ENCODE peak calls at places on chromosomes 12 and 14, in five cellular contexts. One of them, this sample, is unnamed.

GRCh38 chr12:111276189-111276588 is 92.7 kb downstream of the PHETA1 start:
- DNase-seq in stimulated activated CD4-positive, alpha-beta T cell treated with anti-CD3 and anti-CD28 coated beads, TNF-alpha, amount 100 ng/mL, for 1 hour: no peak
- DNase-seq in stimulated activated CD8-positive, alpha-beta memory T cell treated with anti-CD3 and anti-CD28 coated beads, Interleukin-2, amount 100 ng/mL, for 48 hours: no peak
- DNase-seq in ELR: peak
- DNase-seq in astrocyte of the spinal cord: no peak
- DNase-seq in this sample: no peak

GRCh38 chr12:104057771-104058197 is 6.5 kb upstream of the HCFC2 start:
- DNase-seq in stimulated activated CD4-positive, alpha-beta T cell treated with anti-CD3 and anti-CD28 coated beads, TNF-alpha, amount 100 ng/mL, for 1 hour: no peak
- DNase-seq in stimulated activated CD8-positive, alpha-beta memory T cell treated with anti-CD3 and anti-CD28 coated beads, Interleukin-2, amount 100 ng/mL, for 48 hours: no peak
- DNase-seq in ELR: peak
- DNase-seq in astrocyte of the spinal cord: peak
- DNase-seq in this sample: no peak

GRCh38 chr12:107528731-107529365 is 156.8 kb upstream of the PWP1 start:
- DNase-seq in stimulated activated CD4-positive, alpha-beta T cell treated with anti-CD3 and anti-CD28 coated beads, TNF-alpha, amount 100 ng/mL, for 1 hour: no peak
- DNase-seq in stimulated activated CD8-positive, alpha-beta memory T cell treated with anti-CD3 and anti-CD28 coated beads, Interleukin-2, amount 100 ng/mL, for 48 hours: no peak
- DNase-seq in ELR: no peak
- DNase-seq in astrocyte of the spinal cord: no peak
- DNase-seq in this sample: no peak

GRCh38 chr14:37844614-37845013 is 249.2 kb downstream of the TTC6 start:
- DNase-seq in stimulated activated CD4-positive, alpha-beta T cell treated with anti-CD3 and anti-CD28 coated beads, TNF-alpha, amount 100 ng/mL, for 1 hour: no peak
- DNase-seq in stimulated activated CD8-positive, alpha-beta memory T cell treated with anti-CD3 and anti-CD28 coated beads, Interleukin-2, amount 100 ng/mL, for 48 hours: no peak
- DNase-seq in ELR: no peak
- DNase-seq in astrocyte of the spinal cord: no peak
- DNase-seq in this sample: no peak

GRCh38 chr12:84136862-84137367 is 775.7 kb downstream of the SLC6A15 start:
- DNase-seq in stimulated activated CD4-positive, alpha-beta T cell treated with anti-CD3 and anti-CD28 coated beads, TNF-alpha, amount 100 ng/mL, for 1 hour: no peak
- DNase-seq in stimulated activated CD8-positive, alpha-beta memory T cell treated with anti-CD3 and anti-CD28 coated beads, Interleukin-2, amount 100 ng/mL, for 48 hours: no peak
- DNase-seq in ELR: peak
- DNase-seq in astrocyte of the spinal cord: peak
- DNase-seq in this sample: peak

GRCh38 chr12:89256060-89256459 is 96.2 kb downstream of the DUSP6 start:
- DNase-seq in stimulated activated CD4-positive, alpha-beta T cell treated with anti-CD3 and anti-CD28 coated beads, TNF-alpha, amount 100 ng/mL, for 1 hour: no peak
- DNase-seq in stimulated activated CD8-positive, alpha-beta memory T cell treated with anti-CD3 and anti-CD28 coated beads, Interleukin-2, amount 100 ng/mL, for 48 hours: no peak
- DNase-seq in ELR: no peak
- DNase-seq in astrocyte of the spinal cord: no peak
- DNase-seq in this sample: no peak

GRCh38 chr12:51694146-51694545 is 103.1 kb downstream of the SCN8A start:
- DNase-seq in stimulated activated CD4-positive, alpha-beta T cell treated with anti-CD3 and anti-CD28 coated beads, TNF-alpha, amount 100 ng/mL, for 1 hour: no peak
- DNase-seq in stimulated activated CD8-positive, alpha-beta memory T cell treated with anti-CD3 and anti-CD28 coated beads, Interleukin-2, amount 100 ng/mL, for 48 hours: no peak
- DNase-seq in ELR: no peak
- DNase-seq in astrocyte of the spinal cord: no peak
- DNase-seq in this sample: no peak

GRCh38 chr12:27319394-27319793 is 13.2 kb upstream of the BMAL2 start:
- DNase-seq in stimulated activated CD4-positive, alpha-beta T cell treated with anti-CD3 and anti-CD28 coated beads, TNF-alpha, amount 100 ng/mL, for 1 hour: no peak
- DNase-seq in stimulated activated CD8-positive, alpha-beta memory T cell treated with anti-CD3 and anti-CD28 coated beads, Interleukin-2, amount 100 ng/mL, for 48 hours: no peak
- DNase-seq in ELR: peak
- DNase-seq in astrocyte of the spinal cord: peak
- DNase-seq in this sample: peak

GRCh38 chr12:58933068-58933681 is 12.9 kb upstream of the LRIG3 start:
- DNase-seq in stimulated activated CD4-positive, alpha-beta T cell treated with anti-CD3 and anti-CD28 coated beads, TNF-alpha, amount 100 ng/mL, for 1 hour: no peak
- DNase-seq in stimulated activated CD8-positive, alpha-beta memory T cell treated with anti-CD3 and anti-CD28 coated beads, Interleukin-2, amount 100 ng/mL, for 48 hours: no peak
- DNase-seq in ELR: no peak
- DNase-seq in astrocyte of the spinal cord: peak
- DNase-seq in this sample: no peak

GRCh38 chr12:49872781-49873181 is 29.9 kb upstream of the BCDIN3D start:
- DNase-seq in stimulated activated CD4-positive, alpha-beta T cell treated with anti-CD3 and anti-CD28 coated beads, TNF-alpha, amount 100 ng/mL, for 1 hour: no peak
- DNase-seq in stimulated activated CD8-positive, alpha-beta memory T cell treated with anti-CD3 and anti-CD28 coated beads, Interleukin-2, amount 100 ng/mL, for 48 hours: no peak
- DNase-seq in ELR: no peak
- DNase-seq in astrocyte of the spinal cord: no peak
- DNase-seq in this sample: peak

GRCh38 chr12:84912191-84913142 is at the start of gene SLC6A15:
- DNase-seq in stimulated activated CD4-positive, alpha-beta T cell treated with anti-CD3 and anti-CD28 coated beads, TNF-alpha, amount 100 ng/mL, for 1 hour: no peak
- DNase-seq in stimulated activated CD8-positive, alpha-beta memory T cell treated with anti-CD3 and anti-CD28 coated beads, Interleukin-2, amount 100 ng/mL, for 48 hours: no peak
- DNase-seq in ELR: peak
- DNase-seq in astrocyte of the spinal cord: peak
- DNase-seq in this sample: peak

GRCh38 chr14:96245710-96246534 is 10.1 kb upstream of the BDKRB1 start:
- DNase-seq in stimulated activated CD4-positive, alpha-beta T cell treated with anti-CD3 and anti-CD28 coated beads, TNF-alpha, amount 100 ng/mL, for 1 hour: no peak
- DNase-seq in stimulated activated CD8-positive, alpha-beta memory T cell treated with anti-CD3 and anti-CD28 coated beads, Interleukin-2, amount 100 ng/mL, for 48 hours: no peak
- DNase-seq in ELR: peak
- DNase-seq in astrocyte of the spinal cord: no peak
- DNase-seq in this sample: no peak

GRCh38 chr12:49501895-49502294 is 36.9 kb upstream of the KCNH3 start:
- DNase-seq in stimulated activated CD4-positive, alpha-beta T cell treated with anti-CD3 and anti-CD28 coated beads, TNF-alpha, amount 100 ng/mL, for 1 hour: no peak
- DNase-seq in stimulated activated CD8-positive, alpha-beta memory T cell treated with anti-CD3 and anti-CD28 coated beads, Interleukin-2, amount 100 ng/mL, for 48 hours: no peak
- DNase-seq in ELR: no peak
- DNase-seq in astrocyte of the spinal cord: no peak
- DNase-seq in this sample: no peak

GRCh38 chr12:129028824-129029223 is 175.5 kb downstream of the GLT1D1 start:
- DNase-seq in stimulated activated CD4-positive, alpha-beta T cell treated with anti-CD3 and anti-CD28 coated beads, TNF-alpha, amount 100 ng/mL, for 1 hour: no peak
- DNase-seq in stimulated activated CD8-positive, alpha-beta memory T cell treated with anti-CD3 and anti-CD28 coated beads, Interleukin-2, amount 100 ng/mL, for 48 hours: no peak
- DNase-seq in ELR: no peak
- DNase-seq in astrocyte of the spinal cord: no peak
- DNase-seq in this sample: no peak

GRCh38 chr12:102522768-102523167 is 42.4 kb upstream of the IGF1 start:
- DNase-seq in stimulated activated CD4-positive, alpha-beta T cell treated with anti-CD3 and anti-CD28 coated beads, TNF-alpha, amount 100 ng/mL, for 1 hour: no peak
- DNase-seq in stimulated activated CD8-positive, alpha-beta memory T cell treated with anti-CD3 and anti-CD28 coated beads, Interleukin-2, amount 100 ng/mL, for 48 hours: no peak
- DNase-seq in ELR: no peak
- DNase-seq in astrocyte of the spinal cord: no peak
- DNase-seq in this sample: no peak

GRCh38 chr14:106872619-106873446 is 1346.5 kb downstream of the TMEM121 start:
- DNase-seq in stimulated activated CD4-positive, alpha-beta T cell treated with anti-CD3 and anti-CD28 coated beads, TNF-alpha, amount 100 ng/mL, for 1 hour: peak
- DNase-seq in stimulated activated CD8-positive, alpha-beta memory T cell treated with anti-CD3 and anti-CD28 coated beads, Interleukin-2, amount 100 ng/mL, for 48 hours: peak
- DNase-seq in ELR: peak
- DNase-seq in astrocyte of the spinal cord: no peak
- DNase-seq in this sample: no peak

GRCh38 chr14:100540926-100541620 is 46.1 kb downstream of the BEGAIN start:
- DNase-seq in stimulated activated CD4-positive, alpha-beta T cell treated with anti-CD3 and anti-CD28 coated beads, TNF-alpha, amount 100 ng/mL, for 1 hour: no peak
- DNase-seq in stimulated activated CD8-positive, alpha-beta memory T cell treated with anti-CD3 and anti-CD28 coated beads, Interleukin-2, amount 100 ng/mL, for 48 hours: no peak
- DNase-seq in ELR: no peak
- DNase-seq in astrocyte of the spinal cord: no peak
- DNase-seq in this sample: no peak

GRCh38 chr12:9864913-9865675 is 4.1 kb downstream of the CLEC2B start:
- DNase-seq in stimulated activated CD4-positive, alpha-beta T cell treated with anti-CD3 and anti-CD28 coated beads, TNF-alpha, amount 100 ng/mL, for 1 hour: no peak
- DNase-seq in stimulated activated CD8-positive, alpha-beta memory T cell treated with anti-CD3 and anti-CD28 coated beads, Interleukin-2, amount 100 ng/mL, for 48 hours: no peak
- DNase-seq in ELR: no peak
- DNase-seq in astrocyte of the spinal cord: no peak
- DNase-seq in this sample: no peak

GRCh38 chr12:66189476-66189823 is 436 bp downstream of the IRAK3 start:
- DNase-seq in stimulated activated CD4-positive, alpha-beta T cell treated with anti-CD3 and anti-CD28 coated beads, TNF-alpha, amount 100 ng/mL, for 1 hour: no peak
- DNase-seq in stimulated activated CD8-positive, alpha-beta memory T cell treated with anti-CD3 and anti-CD28 coated beads, Interleukin-2, amount 100 ng/mL, for 48 hours: no peak
- DNase-seq in ELR: no peak
- DNase-seq in astrocyte of the spinal cord: no peak
- DNase-seq in this sample: no peak

GRCh38 chr12:916240-916639 is 33.3 kb downstream of the RAD52 start:
- DNase-seq in stimulated activated CD4-positive, alpha-beta T cell treated with anti-CD3 and anti-CD28 coated beads, TNF-alpha, amount 100 ng/mL, for 1 hour: no peak
- DNase-seq in stimulated activated CD8-positive, alpha-beta memory T cell treated with anti-CD3 and anti-CD28 coated beads, Interleukin-2, amount 100 ng/mL, for 48 hours: no peak
- DNase-seq in ELR: no peak
- DNase-seq in astrocyte of the spinal cord: no peak
- DNase-seq in this sample: no peak

GRCh38 chr14:39107624-39108023 is 4.6 kb upstream of the SEC23A start:
- DNase-seq in stimulated activated CD4-positive, alpha-beta T cell treated with anti-CD3 and anti-CD28 coated beads, TNF-alpha, amount 100 ng/mL, for 1 hour: no peak
- DNase-seq in stimulated activated CD8-positive, alpha-beta memory T cell treated with anti-CD3 and anti-CD28 coated beads, Interleukin-2, amount 100 ng/mL, for 48 hours: no peak
- DNase-seq in ELR: peak
- DNase-seq in astrocyte of the spinal cord: peak
- DNase-seq in this sample: peak

GRCh38 chr12:3129301-3130052 is 52.3 kb downstream of the TSPAN9 start:
- DNase-seq in stimulated activated CD4-positive, alpha-beta T cell treated with anti-CD3 and anti-CD28 coated beads, TNF-alpha, amount 100 ng/mL, for 1 hour: no peak
- DNase-seq in stimulated activated CD8-positive, alpha-beta memory T cell treated with anti-CD3 and anti-CD28 coated beads, Interleukin-2, amount 100 ng/mL, for 48 hours: no peak
- DNase-seq in ELR: peak
- DNase-seq in astrocyte of the spinal cord: peak
- DNase-seq in this sample: peak

GRCh38 chr12:53097564-53098353 is at the start of gene IGFBP6:
- DNase-seq in stimulated activated CD4-positive, alpha-beta T cell treated with anti-CD3 and anti-CD28 coated beads, TNF-alpha, amount 100 ng/mL, for 1 hour: no peak
- DNase-seq in stimulated activated CD8-positive, alpha-beta memory T cell treated with anti-CD3 and anti-CD28 coated beads, Interleukin-2, amount 100 ng/mL, for 48 hours: peak
- DNase-seq in ELR: peak
- DNase-seq in astrocyte of the spinal cord: peak
- DNase-seq in this sample: peak

GRCh38 chr12:74539765-74540526 is 2.3 kb downstream of the ATXN7L3B start:
- DNase-seq in stimulated activated CD4-positive, alpha-beta T cell treated with anti-CD3 and anti-CD28 coated beads, TNF-alpha, amount 100 ng/mL, for 1 hour: no peak
- DNase-seq in stimulated activated CD8-positive, alpha-beta memory T cell treated with anti-CD3 and anti-CD28 coated beads, Interleukin-2, amount 100 ng/mL, for 48 hours: no peak
- DNase-seq in ELR: no peak
- DNase-seq in astrocyte of the spinal cord: no peak
- DNase-seq in this sample: no peak

GRCh38 chr14:36054353-36055051 is 122.0 kb downstream of the PTCSC3 start:
- DNase-seq in stimulated activated CD4-positive, alpha-beta T cell treated with anti-CD3 and anti-CD28 coated beads, TNF-alpha, amount 100 ng/mL, for 1 hour: no peak
- DNase-seq in stimulated activated CD8-positive, alpha-beta memory T cell treated with anti-CD3 and anti-CD28 coated beads, Interleukin-2, amount 100 ng/mL, for 48 hours: no peak
- DNase-seq in ELR: no peak
- DNase-seq in astrocyte of the spinal cord: no peak
- DNase-seq in this sample: no peak

GRCh38 chr14:71103662-71104484 is 196.6 kb downstream of the PCNX1 start:
- DNase-seq in stimulated activated CD4-positive, alpha-beta T cell treated with anti-CD3 and anti-CD28 coated beads, TNF-alpha, amount 100 ng/mL, for 1 hour: no peak
- DNase-seq in stimulated activated CD8-positive, alpha-beta memory T cell treated with anti-CD3 and anti-CD28 coated beads, Interleukin-2, amount 100 ng/mL, for 48 hours: no peak
- DNase-seq in ELR: peak
- DNase-seq in astrocyte of the spinal cord: peak
- DNase-seq in this sample: peak

This sample was measured in fibroblast of lung.